ENCODE peak calls at places on chromosomes 3 and 15, in nine cellular contexts. U is brain microvascular endothelial cell, L is GM10248, V is foreskin fibroblast, T is transverse colon, I is WTC11, Y is thyroid gland, X is AG04450, J is pancreas. G is an unnamed sample.

GRCh38 chr3:113249111-113249510 is 37.8 kb downstream of the BOC start:
- DNase-seq in U (peak), L (no peak), V (peak), T (no peak), I (no peak), Y (no peak), X (no peak), J (no peak), G (no peak)

GRCh38 chr3:33629219-33629618 is 88.8 kb downstream of the CLASP2 start:
- DNase-seq in U (no peak), L (no peak), V (no peak), T (no peak), I (no peak), Y (no peak), X (no peak), J (no peak), G (no peak)

GRCh38 chr15:52569244-52569585 is 385 bp upstream of the ARPP19 start:
- DNase-seq in U (no peak), L (no peak), V (no peak), T (no peak), I (no peak), Y (no peak), X (no peak), J (no peak), G (no peak)

GRCh38 chr15:31270767-31271166 is 55.9 kb upstream of the KLF13 start:
- DNase-seq in U (no peak), L (peak), V (no peak), T (peak), I (peak), Y (no peak), X (no peak), J (no peak), G (peak)

GRCh38 chr3:37255990-37256308 is 81.6 kb upstream of the LRRFIP2 start:
- DNase-seq in U (no peak), L (no peak), V (peak), T (no peak), I (no peak), Y (no peak), X (no peak), J (no peak), G (no peak)

GRCh38 chr3:136818851-136819783 is at the start of gene SLC35G2:
- DNase-seq in U (peak), L (peak), V (peak), T (peak), I (peak), Y (peak), X (no peak), J (peak), G (peak)

GRCh38 chr3:146498002-146498736 is 28.8 kb upstream of the PLSCR2 start:
- DNase-seq in U (no peak), L (no peak), V (no peak), T (no peak), I (no peak), Y (no peak), X (no peak), J (no peak), G (no peak)

GRCh38 chr3:81765425-81765824 is 4.0 kb upstream of the GBE1 start:
- DNase-seq in U (no peak), L (no peak), V (no peak), T (no peak), I (no peak), Y (no peak), X (no peak), J (no peak), G (no peak)

GRCh38 chr15:74897300-74897701 is 7.5 kb downstream of the MPI start:
- DNase-seq in U (no peak), L (no peak), V (no peak), T (no peak), I (no peak), Y (no peak), X (no peak), J (no peak), G (no peak)

GRCh38 chr15:83733206-83733605 is 79.3 kb downstream of the ADAMTSL3 start:
- DNase-seq in U (peak), L (no peak), V (no peak), T (no peak), I (no peak), Y (no peak), X (no peak), J (no peak), G (no peak)

GRCh38 chr15:31901501-31901900 is 128.8 kb upstream of the CHRNA7 start:
- DNase-seq in U (no peak), L (no peak), V (no peak), T (no peak), I (no peak), Y (no peak), X (no peak), J (no peak), G (no peak)

GRCh38 chr3:115254492-115255196 is 107.6 kb upstream of the ZBTB20 start:
- DNase-seq in U (no peak), L (no peak), V (no peak), T (no peak), I (peak), Y (no peak), X (no peak), J (no peak), G (no peak)

GRCh38 chr3:105377716-105378115 is 11.0 kb downstream of the ALCAM start:
- DNase-seq in U (no peak), L (no peak), V (no peak), T (no peak), I (no peak), Y (no peak), X (no peak), J (no peak), G (no peak)

GRCh38 chr3:42101481-42101880 is 10.3 kb downstream of the TRAK1 start:
- DNase-seq in U (no peak), L (no peak), V (no peak), T (no peak), I (no peak), Y (no peak), X (no peak), J (no peak), G (no peak)

GRCh38 chr3:42056840-42057239 is 34.3 kb upstream of the TRAK1 start:
- DNase-seq in U (no peak), L (no peak), V (no peak), T (peak), I (no peak), Y (no peak), X (no peak), J (no peak), G (no peak)

GRCh38 chr3:196965112-196965803 is 3.4 kb downstream of the PIGZ start:
- DNase-seq in U (no peak), L (no peak), V (no peak), T (no peak), I (no peak), Y (no peak), X (no peak), J (no peak), G (no peak)

GRCh38 chr3:130846181-130846580 is 47.7 kb upstream of the ATP2C1 start:
- DNase-seq in U (no peak), L (no peak), V (no peak), T (no peak), I (no peak), Y (no peak), X (no peak), J (no peak), G (no peak)

GRCh38 chr3:53120336-53120735 is 9.9 kb downstream of the RFT1 start:
- DNase-seq in U (no peak), L (no peak), V (no peak), T (no peak), I (no peak), Y (no peak), X (no peak), J (no peak), G (no peak)

GRCh38 chr3:140736863-140737460 is 59.1 kb downstream of the TRIM42 start:
- DNase-seq in U (peak), L (peak), V (peak), T (peak), I (peak), Y (peak), X (no peak), J (no peak), G (no peak)

GRCh38 chr3:149377408-149378111 is at the start of gene TM4SF1:
- DNase-seq in U (peak), L (no peak), V (peak), T (peak), I (no peak), Y (peak), X (peak), J (no peak), G (no peak)

GRCh38 chr15:31295660-31296059 is 31.0 kb upstream of the KLF13 start:
- DNase-seq in U (no peak), L (no peak), V (no peak), T (no peak), I (no peak), Y (no peak), X (no peak), J (no peak), G (peak)

GRCh38 chr3:44000586-44000985 is 241.1 kb upstream of the TOPAZ1 start:
- DNase-seq in U (no peak), L (no peak), V (no peak), T (no peak), I (no peak), Y (peak), X (no peak), J (no peak), G (no peak)

GRCh38 chr3:59446775-59447465 is 397.1 kb upstream of the CFAP20DC start:
- DNase-seq in U (no peak), L (no peak), V (no peak), T (no peak), I (no peak), Y (no peak), X (no peak), J (no peak), G (no peak)

GRCh38 chr3:120459196-120459595 is 8.4 kb upstream of the FSTL1 start:
- DNase-seq in U (no peak), L (no peak), V (no peak), T (no peak), I (no peak), Y (no peak), X (no peak), J (no peak), G (no peak)

GRCh38 chr3:14278799-14279705 is 100.4 kb downstream of the LSM3 start:
- DNase-seq in U (no peak), L (no peak), V (no peak), T (no peak), I (peak), Y (no peak), X (no peak), J (no peak), G (no peak)

GRCh38 chr15:80382285-80382684 is 21.9 kb upstream of the ARNT2 start:
- DNase-seq in U (no peak), L (no peak), V (no peak), T (no peak), I (no peak), Y (no peak), X (no peak), J (no peak), G (no peak)

GRCh38 chr3:100261481-100261903 is 700 bp downstream of the TBC1D23 start:
- DNase-seq in U (peak), L (no peak), V (peak), T (no peak), I (no peak), Y (no peak), X (no peak), J (no peak), G (no peak)

GRCh38 chr15:68366314-68366713 is 65.6 kb downstream of the ITGA11 start:
- DNase-seq in U (no peak), L (no peak), V (no peak), T (no peak), I (peak), Y (no peak), X (no peak), J (no peak), G (no peak)
- TF ChIP-seq CTCF in U (peak), L (no peak), V (no peak), T (no peak), I (no peak), Y (no peak), X (no peak), J (no peak), G (no peak)

GRCh38 chr15:62653122-62653521 is 389.4 kb upstream of the TPM1 start:
- DNase-seq in U (no peak), L (no peak), V (no peak), T (no peak), I (no peak), Y (no peak), X (no peak), J (no peak), G (no peak)

GRCh38 chr15:62647195-62647865 is 395.2 kb upstream of the TPM1 start:
- DNase-seq in U (peak), L (no peak), V (peak), T (peak), I (no peak), Y (peak), X (no peak), J (no peak), G (no peak)

GRCh38 chr15:62644874-62645755 is 397.4 kb upstream of the TPM1 start:
- DNase-seq in U (no peak), L (no peak), V (no peak), T (no peak), I (no peak), Y (no peak), X (no peak), J (no peak), G (no peak)

GRCh38 chr15:62649793-62650420 is 392.6 kb upstream of the TPM1 start:
- DNase-seq in U (peak), L (peak), V (peak), T (no peak), I (no peak), Y (peak), X (no peak), J (no peak), G (no peak)

DNA sequence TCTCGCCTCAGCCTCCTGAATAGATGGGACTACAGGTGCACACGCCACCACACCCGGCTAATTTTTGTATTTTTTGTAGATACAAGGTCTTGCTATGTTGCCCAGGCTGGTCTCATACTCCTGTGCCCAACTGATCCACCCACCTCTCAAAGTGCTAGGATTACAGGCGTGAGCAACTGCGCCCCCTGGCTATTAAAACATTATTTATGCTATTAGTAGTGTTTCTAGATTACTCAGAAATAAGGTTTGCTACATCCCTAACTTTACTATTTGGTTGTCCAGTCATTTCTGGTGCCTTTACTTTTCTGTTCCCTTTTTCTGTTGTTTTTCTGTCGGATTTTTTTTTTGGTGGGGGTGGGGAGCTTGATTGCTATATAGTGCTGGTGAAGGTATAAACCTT is 393.6 kb upstream of the TPM1 start:
- DNase-seq in U (no peak), L (peak), V (no peak), T (no peak), I (no peak), Y (no peak), X (no peak), J (no peak), G (no peak)
- TF ChIP-seq CTCF in U (peak), L (peak), V (no peak), T (no peak), I (peak), Y (no peak), X (peak), J (no peak), G (peak)

DNA sequence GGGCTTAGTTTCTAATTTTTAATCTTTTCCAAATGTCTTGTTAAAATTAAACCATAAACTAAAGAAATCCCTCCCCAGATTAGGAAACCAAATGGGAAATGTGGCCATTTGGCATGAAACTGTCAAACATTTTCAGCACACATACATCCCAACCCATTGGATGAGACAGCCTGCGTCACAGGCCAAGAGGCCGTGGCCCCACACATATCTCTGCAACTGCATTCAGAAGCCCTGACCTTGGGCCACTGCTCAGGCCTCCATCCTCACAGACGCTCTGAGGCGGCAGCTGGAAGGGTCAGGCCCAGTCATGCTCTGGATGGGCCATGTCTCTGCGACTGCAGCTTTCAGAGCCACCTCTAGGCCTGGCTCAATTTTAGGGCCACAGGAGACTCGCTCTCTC is 114.5 kb upstream of the THBS1 start:
- DNase-seq in U (no peak), L (no peak), V (peak), T (peak), I (no peak), Y (peak), X (no peak), J (no peak), G (no peak)
- TF ChIP-seq CTCF in U (no peak), L (no peak), V (no peak), T (no peak), I (no peak), Y (no peak), X (no peak), J (no peak), G (no peak)

DNA sequence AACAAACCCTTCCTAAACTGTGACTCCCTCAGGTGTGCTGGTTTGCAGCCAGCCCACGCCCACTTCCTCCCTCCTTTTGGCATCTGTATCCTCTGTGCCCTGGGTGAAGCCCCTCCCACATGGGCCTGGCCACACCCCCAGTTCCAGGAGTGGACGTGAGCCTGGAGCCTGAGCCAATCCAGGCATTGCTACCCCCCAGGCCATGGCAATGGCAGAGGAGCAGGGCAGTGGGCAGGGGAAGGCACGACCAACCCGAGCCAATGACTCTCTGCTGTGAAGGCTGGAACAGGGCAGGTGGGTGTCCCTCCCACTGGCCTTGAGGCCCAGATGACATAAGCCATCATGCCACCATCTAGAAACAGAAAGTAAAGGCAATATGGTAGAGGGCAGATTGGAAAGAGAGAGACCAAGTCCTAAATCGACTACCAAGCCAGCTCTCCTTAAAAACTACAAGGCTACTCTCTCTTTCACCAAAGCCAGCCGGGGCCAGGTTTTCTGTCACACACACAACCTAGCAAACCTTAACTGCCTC is 18.6 kb downstream of the FAM174B start:
- DNase-seq in U (no peak), L (no peak), V (no peak), T (peak), I (peak), Y (peak), X (no peak), J (peak), G (no peak)
- TF ChIP-seq CTCF in U (no peak), L (no peak), V (no peak), T (no peak), I (no peak), Y (no peak), X (no peak), J (no peak), G (no peak)

G was measured in type B pancreatic cell.